ENCODE peak calls at places on chromosomes 11 and 22, in ten cellular contexts. Z, D, T, F, E, I, L, O, W and Q are unnamed samples.

GRCh38 chr11:72589802-72590761 is 84.1 kb downstream of the PDE2A start:
- DNase-seq in D (peak; percentile 47), I (no peak), L (no peak), W (peak; percentile 50), F (peak; percentile 47), E (no peak), Z (no peak), T (no peak), O (peak; percentile 7), Q (no peak)

GRCh38 chr11:19651654-19652053 is 61.0 kb upstream of the NAV2 start:
- DNase-seq in Z (no peak), L (peak; percentile 20), E (no peak), O (no peak), I (no peak), T (no peak), D (no peak), F (no peak), W (no peak), Q (no peak)

GRCh38 chr11:17906436-17906835 is 106.4 kb downstream of the SERGEF start:
- DNase-seq in L (no peak), I (no peak), D (no peak), E (peak; percentile 42), Z (peak; percentile 5), O (no peak), F (no peak), T (no peak), W (no peak), Q (no peak)

GRCh38 chr22:40621309-40622151 is 15.0 kb downstream of the MRTFA start:
- DNase-seq in E (no peak), Z (no peak), L (no peak), I (no peak), O (no peak), T (no peak), D (no peak), W (peak; percentile 56), F (no peak), Q (no peak)

GRCh38 chr11:128422576-128423370 is 164.6 kb downstream of the ETS1 start:
- DNase-seq in O (no peak), E (no peak), W (no peak), L (no peak), I (peak; percentile 45), T (no peak), D (peak; percentile 35), Z (no peak), F (no peak), Q (no peak)

GRCh38 chr22:22507743-22508273 is 734 bp downstream of the ZNF280B start:
- DNase-seq in O (no peak), E (no peak), L (no peak), F (no peak), D (no peak), I (no peak), Z (no peak), W (peak; percentile 7), T (no peak), Q (no peak)

GRCh38 chr11:126485021-126485781 is 129.7 kb downstream of the ST3GAL4 start:
- DNase-seq in O (no peak), F (peak; percentile 49), W (peak; percentile 47), L (peak; percentile 81), D (no peak), T (no peak), Z (no peak), E (no peak), I (no peak), Q (no peak)

GRCh38 chr11:82896183-82896582 is 4.0 kb downstream of the PRCP start:
- DNase-seq in F (no peak), E (no peak), O (no peak), L (no peak), T (no peak), W (no peak), D (no peak), Z (no peak), I (no peak), Q (no peak)

GRCh38 chr11:973237-973636 is 47.6 kb downstream of the AP2A2 start:
- DNase-seq in Z (no peak), L (no peak), I (no peak), T (no peak), O (no peak), E (no peak), F (no peak), W (no peak), D (no peak), Q (no peak)

GRCh38 chr11:10461276-10461790 is 6.3 kb downstream of the AMPD3 start:
- DNase-seq in O (no peak), Z (no peak), D (no peak), W (no peak), E (no peak), T (no peak), I (no peak), F (no peak), L (no peak), Q (no peak)

GRCh38 chr22:49996532-49997220 is 15.9 kb downstream of the IL17REL start:
- DNase-seq in O (no peak), T (no peak), I (no peak), Z (no peak), W (no peak), F (no peak), D (no peak), E (no peak), L (no peak), Q (no peak)

GRCh38 chr11:58711832-58712231 is 19.9 kb downstream of the GLYAT start:
- DNase-seq in W (no peak), D (no peak), L (no peak), O (no peak), E (no peak), T (no peak), I (no peak), Z (no peak), F (no peak), Q (no peak)

GRCh38 chr11:83249972-83250593 is 36.1 kb downstream of the CCDC90B start:
- DNase-seq in W (peak; percentile 74), D (no peak), F (peak; percentile 83), O (peak; percentile 49), T (no peak), I (no peak), E (peak; percentile 36), L (peak; percentile 69), Z (no peak), Q (peak; percentile 7)

GRCh38 chr11:45650166-45651095 is 15.0 kb downstream of the CHST1 start:
- DNase-seq in T (no peak), E (no peak), D (no peak), I (no peak), O (no peak), F (no peak), Z (no peak), L (no peak), W (no peak), Q (no peak)

GRCh38 chr11:47007579-47007978 is 71.0 kb downstream of the CSTPP1 start:
- DNase-seq in W (no peak), O (no peak), L (no peak), T (no peak), I (no peak), E (no peak), Z (no peak), F (no peak), D (no peak), Q (no peak)

GRCh38 chr22:46057762-46058420 is 80.9 kb upstream of the WNT7B start:
- DNase-seq in I (no peak), F (no peak), O (no peak), D (peak; percentile 57), Z (no peak), L (no peak), W (peak; percentile 34), E (no peak), T (no peak), Q (peak; percentile 53)

GRCh38 chr11:66981976-66982578 is 7.0 kb downstream of the C11orf86 start:
- DNase-seq in D (peak; percentile 80), E (peak; percentile 60), O (peak; percentile 84), W (peak; percentile 89), F (peak; percentile 89), Z (peak; percentile 41), L (peak; percentile 91), T (peak; percentile 71), I (no peak), Q (peak; percentile 91)

GRCh38 chr11:20067665-20068064 is 92.6 kb downstream of the DBX1 start:
- DNase-seq in Z (no peak), D (no peak), I (no peak), E (no peak), W (no peak), F (no peak), L (no peak), T (no peak), O (no peak), Q (no peak)

GRCh38 chr11:125253289-125253688 is 88.7 kb downstream of the PKNOX2 start:
- DNase-seq in I (no peak), E (no peak), F (no peak), Z (no peak), T (no peak), O (no peak), W (no peak), D (no peak), L (no peak), Q (no peak)